ENCODE peak calls at places on chromosomes 4 and X, in five cellular contexts. M is RKO, F is AG09309, A is GM23248, T is trophoblast cell. W is an unnamed sample.

GRCh38 chr4:127203561-127204260 is 429.0 kb upstream of the INTU start:
- DNase-seq in A (peak; percentile 81), F (peak; percentile 3), T (peak; percentile 6), M (peak; percentile 11), W (peak; percentile 61)

GRCh38 chr4:126564283-126564854 is 1068.4 kb upstream of the INTU start:
- DNase-seq in A (peak; percentile 7), M (no peak), T (no peak), F (no peak), W (no peak)

GRCh38 chr4:8048856-8049686 is 109.4 kb upstream of the AFAP1 start:
- DNase-seq in A (no peak), F (no peak), M (no peak), T (no peak), W (no peak)

GRCh38 chr4:146916479-146917076 is 29.1 kb downstream of the TTC29 start:
- DNase-seq in F (peak; percentile 23), T (peak; percentile 77), M (peak; percentile 57), A (peak; percentile 62), W (peak; percentile 40)

GRCh38 chr4:101114936-101115372 is 232.4 kb downstream of the PPP3CA start:
- DNase-seq in T (no peak), A (peak; percentile 72), F (no peak), M (peak; percentile 24), W (no peak)

GRCh38 chrX:27890611-27891010 is 82.8 kb downstream of the MAGEB10 start:
- DNase-seq in A (peak; percentile 22), T (peak; percentile 32), F (no peak), M (peak; percentile 82), W (no peak)

GRCh38 chr4:54016504-54016903 is 47.9 kb downstream of the CHIC2 start:
- DNase-seq in F (no peak), T (no peak), M (no peak), A (no peak), W (no peak)

GRCh38 chrX:65451663-65452062 is 82.9 kb downstream of the LAS1L start:
- DNase-seq in F (no peak), A (peak; percentile 50), T (peak; percentile 61), M (peak; percentile 68), W (no peak)

GRCh38 chr4:182085051-182085480 is 158.1 kb upstream of the TENM3 start:
- DNase-seq in T (peak; percentile 54), F (no peak), A (peak; percentile 7), M (no peak), W (no peak)

GRCh38 chr4:98932539-98932938 is 3.6 kb upstream of the EIF4E start:
- DNase-seq in M (peak; percentile 74), A (peak; percentile 74), F (no peak), T (peak; percentile 11), W (no peak)

GRCh38 chrX:24002167-24002566 is 24.8 kb downstream of the KLHL15 start:
- DNase-seq in T (no peak), M (no peak), A (no peak), F (no peak), W (no peak)

GRCh38 chrX:153778684-153779101 is 2.1 kb upstream of the SRPK3 start:
- DNase-seq in T (no peak), A (no peak), F (no peak), M (no peak), W (no peak)

W was measured in amniotic stem cell.